ENCODE peak calls at places on chromosome 3, in four cellular contexts. N is adrenal gland, T is ovary, M is right lobe of liver. C is an unnamed sample.

GRCh38 chr3:122392868-122393844 is 9.2 kb downstream of the FAM162A start:
- DNase-seq in T (no peak), M (no peak), N (peak; percentile 27), C (no peak)

GRCh38 chr3:167787440-167787839 is 51.9 kb downstream of the SERPINI1 start:
- DNase-seq in M (no peak), N (no peak), T (no peak), C (no peak)

GRCh38 chr3:110789315-110789714 is 282.3 kb upstream of the NECTIN3 start:
- DNase-seq in T (no peak), N (no peak), M (no peak), C (no peak)

GRCh38 chr3:43960448-43960840 is 269.7 kb downstream of the ABHD5 start:
- DNase-seq in M (no peak), T (no peak), N (no peak), C (no peak)

GRCh38 chr3:46396129-46396528 is 10.7 kb downstream of the CCR5AS start:
- DNase-seq in T (no peak), M (no peak), N (no peak), C (no peak)

GRCh38 chr3:38115645-38116427 is 21.1 kb downstream of the ACAA1 start:
- DNase-seq in T (no peak), N (peak; percentile 14), M (peak; percentile 10), C (no peak)

GRCh38 chr3:156609115-156609514 is 54.2 kb upstream of the SSR3 start:
- DNase-seq in N (no peak), M (no peak), T (no peak), C (no peak)

GRCh38 chr3:169886671-169887070 is 16.9 kb upstream of the LRRC31 start:
- DNase-seq in M (peak; percentile 85), N (peak; percentile 77), T (peak; percentile 58), C (peak; percentile 29)

GRCh38 chr3:153138267-153139210 is 23.5 kb upstream of the RAP2B start:
- DNase-seq in T (no peak), N (peak; percentile 70), M (peak; percentile 78), C (peak; percentile 47)

GRCh38 chr3:100634493-100635272 is 25.3 kb downstream of the ADGRG7 start:
- DNase-seq in M (peak; percentile 56), N (no peak), T (no peak), C (no peak)

GRCh38 chr3:186790261-186790981 is 7.0 kb downstream of the EIF4A2 start:
- DNase-seq in N (no peak), T (no peak), M (no peak), C (no peak)

GRCh38 chr3:132595036-132595435 is 2.0 kb upstream of the ACKR4 start:
- DNase-seq in M (no peak), T (no peak), N (no peak), C (no peak)

GRCh38 chr3:113212155-113212844 is 943 bp downstream of the BOC start:
- DNase-seq in T (peak; percentile 71), M (no peak), N (no peak), C (no peak)

GRCh38 chr3:60609446-60609845 is 641.8 kb downstream of the FHIT start:
- DNase-seq in N (no peak), T (no peak), M (no peak), C (no peak)

GRCh38 chr3:193805448-193805847 is 212.4 kb downstream of the OPA1 start:
- DNase-seq in T (peak; percentile 78), N (peak; percentile 91), M (peak; percentile 77), C (peak; percentile 22)

GRCh38 chr3:42666577-42666998 is 13.1 kb downstream of the ZBTB47 start:
- DNase-seq in M (no peak), N (peak; percentile 14), T (peak; percentile 34), C (peak; percentile 71)

GRCh38 chr3:111592941-111593340 is 2.2 kb downstream of the ZBED2 start:
- DNase-seq in T (no peak), M (no peak), N (no peak), C (no peak)

GRCh38 chr3:173891272-173892100 is 493.9 kb downstream of the NLGN1 start:
- DNase-seq in N (no peak), M (no peak), T (no peak), C (no peak)

GRCh38 chr3:165526367-165526766 is 310.9 kb downstream of the BCHE start:
- DNase-seq in T (no peak), N (no peak), M (no peak), C (no peak)

DNA sequence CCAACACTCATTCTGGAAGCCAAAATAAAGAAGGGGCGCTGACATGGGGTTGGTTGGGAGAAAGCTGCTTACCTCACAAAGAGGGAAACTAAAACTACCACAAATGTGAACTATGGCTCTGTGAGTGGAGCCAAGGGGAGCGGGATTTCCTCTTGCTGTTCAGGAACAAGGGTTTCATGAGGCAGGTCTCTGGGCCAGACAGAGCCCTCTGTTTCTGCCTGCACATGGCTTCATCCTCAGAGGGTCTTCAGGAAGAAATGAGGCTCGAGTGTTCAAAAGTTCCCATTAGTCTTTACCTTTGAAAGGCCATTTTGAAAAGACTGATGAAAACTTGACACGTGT is 58.8 kb upstream of the IL12A start:
- DNase-seq in T (no peak), N (no peak), M (no peak), C (no peak)
- H3K27ac ChIP-seq in T (no peak overlapping the region), N (peak overlapping the region; percentile 54), M (no peak overlapping the region), C (no peak overlapping the region)

DNA sequence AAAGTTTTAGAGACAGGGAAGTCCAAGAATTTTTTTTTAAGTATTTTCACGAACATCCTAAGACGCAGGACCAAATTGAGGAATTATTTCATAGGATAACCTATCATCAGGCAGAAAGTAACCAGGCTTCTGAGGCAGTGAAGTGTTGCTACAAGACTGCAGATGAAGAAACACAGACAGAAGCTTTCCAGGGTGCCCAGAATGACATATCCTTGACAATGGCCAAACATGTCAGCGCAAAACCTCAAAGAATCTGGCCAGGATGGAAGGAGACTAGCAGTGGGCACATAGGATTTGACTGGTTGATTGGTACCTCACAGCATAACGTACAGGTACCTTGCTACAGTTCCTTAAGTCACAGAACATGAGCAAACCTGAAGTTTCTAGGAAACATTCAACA is 7.5 kb downstream of the ADAMTS9 start:
- DNase-seq in M (no peak), N (no peak), T (no peak), C (no peak)
- TF ChIP-seq POLR2A in M (no peak), N (no peak), T (no peak), C (no peak)

GRCh38 chr3:150734795-150735119 is 28.2 kb downstream of the SIAH2 start:
- DNase-seq in T (no peak), N (no peak), M (no peak), C (no peak)
- H3K27ac ChIP-seq in T (no peak overlapping the region), N (peak overlapping the region; percentile 91), M (no peak overlapping the region), C (no peak overlapping the region)

DNA sequence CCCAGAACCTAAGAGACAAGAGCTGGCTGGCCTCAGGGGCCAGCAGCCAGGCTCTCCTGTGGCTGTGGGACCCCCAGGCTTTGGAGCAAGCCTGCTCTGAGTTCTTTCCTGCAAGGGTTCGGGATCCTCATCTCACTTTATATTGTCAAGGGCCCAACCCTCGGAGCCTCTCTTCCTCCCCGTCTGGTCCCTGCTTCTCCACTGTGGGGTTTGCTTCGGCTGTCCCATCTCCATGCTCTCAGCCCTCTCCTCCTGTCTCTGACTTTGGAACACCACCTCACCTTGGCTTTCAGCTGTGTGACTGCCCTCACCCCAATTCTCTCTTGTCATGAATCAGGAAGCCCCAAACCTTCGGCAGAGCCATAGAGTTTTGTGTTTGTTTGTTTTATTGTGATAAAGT is 30.0 kb downstream of the MRAS start:
- DNase-seq in N (no peak), M (no peak), T (no peak), C (no peak)
- TF ChIP-seq POLR2A in N (no peak), M (no peak), T (no peak), C (no peak)

GRCh38 chr3:39414421-39414907 is 7.9 kb downstream of the RPSA start:
- DNase-seq in T (no peak), M (no peak), N (no peak), C (no peak)
- H3K27ac ChIP-seq in T (no peak overlapping the region), M (no peak overlapping the region), N (no peak overlapping the region), C (peak overlapping the region; percentile 31)

DNA sequence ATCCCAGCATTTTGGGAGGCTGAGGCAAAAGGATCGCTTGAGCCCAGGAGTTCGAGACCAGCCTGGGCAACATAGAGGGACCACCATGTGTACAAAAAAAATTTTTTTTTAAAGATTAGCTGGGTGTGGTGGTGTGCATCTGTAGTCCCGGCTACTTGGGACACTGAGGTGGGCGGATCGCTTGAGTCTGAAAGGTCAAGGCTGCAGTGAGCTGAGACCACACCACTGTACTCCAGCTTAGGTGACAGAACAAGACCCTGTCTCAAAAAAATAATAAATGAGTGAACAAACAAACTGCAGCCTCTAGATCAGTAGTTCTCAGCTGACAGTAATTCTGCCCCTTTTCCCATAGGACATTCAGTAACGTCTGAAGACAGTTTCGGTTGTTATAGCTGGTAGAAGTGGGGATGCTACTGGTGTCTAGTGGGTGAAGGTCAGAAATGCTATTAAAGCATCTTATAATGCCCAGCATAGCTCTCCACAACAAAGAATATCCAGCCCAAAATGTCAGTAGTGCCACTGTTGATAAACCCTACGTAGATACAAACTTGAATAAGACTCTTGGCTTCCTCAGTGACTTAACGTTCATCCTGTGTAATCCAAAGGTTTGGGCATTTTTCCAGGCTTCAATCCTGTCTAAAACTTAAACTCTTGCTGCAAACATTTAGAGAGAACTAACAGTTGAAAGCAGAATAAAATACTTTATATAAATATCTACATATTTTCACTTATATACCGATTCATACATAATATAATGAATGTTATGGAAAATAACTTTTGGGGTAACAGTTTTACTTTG is 10.6 kb downstream of the SMC4 start:
- DNase-seq in N (no peak), M (no peak), T (no peak), C (no peak)
- TF ChIP-seq POLR2A in N (no peak), M (no peak), T (no peak), C (no peak)

DNA sequence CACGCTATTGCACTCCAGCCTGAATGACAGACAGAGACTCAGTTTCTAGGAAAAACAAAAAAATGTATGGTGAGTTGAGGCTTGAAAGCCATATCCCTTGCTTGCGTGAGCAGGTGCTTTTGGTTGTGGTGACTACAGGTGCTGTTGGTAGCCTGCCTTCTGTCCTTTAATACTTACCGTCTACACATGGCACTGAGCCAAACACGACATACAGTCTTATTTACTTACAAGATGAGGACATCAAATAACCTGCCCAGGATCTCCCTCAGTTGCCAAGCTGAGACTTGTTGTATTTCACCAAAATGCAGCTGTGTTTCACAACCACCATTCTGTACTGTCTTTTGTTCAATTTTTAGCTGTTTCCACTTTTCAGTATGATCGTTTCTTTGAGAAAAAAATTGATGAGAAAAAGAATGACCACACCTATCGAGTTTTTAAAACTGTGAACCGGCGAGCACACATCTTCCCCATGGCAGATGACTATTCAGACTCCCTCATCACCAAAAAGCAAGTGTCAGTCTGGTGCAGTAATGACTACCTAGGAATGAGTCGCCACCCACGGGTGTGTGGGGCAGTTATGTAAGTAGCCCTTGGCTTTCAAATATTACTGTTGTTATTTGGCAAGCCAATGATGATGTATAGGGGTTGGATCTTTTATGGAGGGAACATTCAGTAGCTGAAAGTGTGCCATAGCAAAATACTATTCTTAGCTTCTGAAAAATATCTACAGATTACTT is 6.5 kb downstream of the ALAS1 start:
- DNase-seq in N (no peak), M (no peak), T (no peak), C (no peak)
- H3K27ac ChIP-seq in N (peak overlapping the region; percentile 69), M (peak overlapping the region; percentile 65), T (no peak overlapping the region), C (no peak overlapping the region)

DNA sequence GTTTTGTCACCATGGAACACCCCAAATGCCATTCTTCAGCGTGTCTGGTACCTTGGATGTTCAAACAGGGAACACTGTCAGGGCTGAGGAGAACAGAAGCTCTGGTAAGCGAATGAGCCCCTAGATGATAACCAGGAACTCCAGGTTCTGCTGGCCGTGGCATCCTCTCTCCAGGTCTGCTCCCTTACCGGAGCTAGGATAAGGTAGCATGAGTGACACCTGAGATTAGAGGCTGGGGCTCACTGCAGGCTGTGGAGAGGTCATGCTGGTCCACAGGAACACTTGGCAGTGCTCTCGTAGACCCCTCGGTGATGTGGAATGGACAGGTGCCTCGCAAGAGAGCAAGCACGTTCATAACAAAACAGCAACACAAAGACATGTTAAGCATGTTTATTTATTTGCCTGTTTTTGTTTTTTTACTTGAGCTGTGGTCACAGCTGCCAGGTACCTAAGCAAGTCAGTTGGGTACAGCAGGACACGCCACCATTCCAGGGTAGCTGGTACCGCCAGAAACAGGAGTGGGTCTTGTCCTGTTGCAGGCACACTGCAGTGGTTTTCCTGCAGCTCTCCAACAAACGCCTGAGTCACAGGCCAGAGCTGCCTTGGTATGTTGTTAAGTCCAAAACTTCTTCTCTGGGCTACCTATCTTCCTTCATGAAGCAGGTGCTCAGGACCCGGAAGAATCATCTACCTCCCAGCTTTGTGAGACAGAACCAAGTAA is 4.6 kb downstream of the RBM15B start:
- DNase-seq in N (no peak), T (no peak), M (no peak), C (no peak)
- TF ChIP-seq POLR2A in N (no peak), T (no peak), M (no peak), C (no peak)

C was measured in gastrocnemius medialis.